ENCODE peak calls at places on chromosome X, in five cellular contexts. One of them, this sample, is unnamed. For H3K27me3, the result is how much of the 10 kb centered on the place peaks cover.

GRCh38 chrX:140467211-140467610 is 37.7 kb downstream of the SOX3 start:
- DNase-seq in cardiac muscle cell: no peak
- DNase-seq in pancreas: no peak
- DNase-seq in hepatocyte: no peak
- DNase-seq in heart left ventricle: no peak
- DNase-seq in this sample: no peak

GRCh38 chrX:120672389-120672788 is 42.5 kb upstream of the C1GALT1C1 start:
- DNase-seq in pancreas: no peak
- DNase-seq in hepatocyte: peak
- DNase-seq in heart left ventricle: peak
- DNase-seq in cardiac muscle cell: peak
- DNase-seq in this sample: no peak

GRCh38 chrX:22247169-22247568 is 25.5 kb upstream of the CBLL2 start:
- DNase-seq in heart left ventricle: no peak
- DNase-seq in pancreas: no peak
- DNase-seq in cardiac muscle cell: no peak
- DNase-seq in hepatocyte: no peak
- DNase-seq in this sample: no peak

GRCh38 chrX:2492536-2493218 is 8.1 kb downstream of the DHRSX start:
- DNase-seq in hepatocyte: no peak
- DNase-seq in cardiac muscle cell: no peak
- DNase-seq in pancreas: peak
- DNase-seq in heart left ventricle: no peak
- DNase-seq in this sample: no peak

GRCh38 chrX:70289168-70289792 is 447 bp downstream of the PDZD11 start:
- DNase-seq in pancreas: no peak
- DNase-seq in cardiac muscle cell: no peak
- DNase-seq in heart left ventricle: no peak
- DNase-seq in hepatocyte: no peak
- DNase-seq in this sample: no peak

GRCh38 chrX:13265549-13266132 is 54.2 kb downstream of the ATXN3L start:
- DNase-seq in cardiac muscle cell: no peak
- DNase-seq in hepatocyte: peak
- DNase-seq in pancreas: no peak
- DNase-seq in heart left ventricle: no peak
- DNase-seq in this sample: no peak

GRCh38 chrX:131907488-131908314 is 115.4 kb upstream of the STK26 start:
- DNase-seq in pancreas: no peak
- DNase-seq in heart left ventricle: no peak
- DNase-seq in hepatocyte: no peak
- DNase-seq in cardiac muscle cell: no peak
- DNase-seq in this sample: peak

GRCh38 chrX:8034058-8034457 is 106.8 kb upstream of the PNPLA4 start:
- DNase-seq in heart left ventricle: no peak
- DNase-seq in hepatocyte: no peak
- DNase-seq in pancreas: no peak
- DNase-seq in cardiac muscle cell: no peak
- DNase-seq in this sample: no peak

GRCh38 chrX:69025802-69026301 is 139.4 kb downstream of the PJA1 start:
- DNase-seq in hepatocyte: no peak
- DNase-seq in cardiac muscle cell: peak
- DNase-seq in heart left ventricle: no peak
- DNase-seq in pancreas: no peak
- DNase-seq in this sample: no peak

GRCh38 chrX:10636337-10636736 is 16.0 kb upstream of the MID1 start:
- DNase-seq in heart left ventricle: peak
- DNase-seq in pancreas: no peak
- DNase-seq in hepatocyte: peak
- DNase-seq in cardiac muscle cell: peak
- DNase-seq in this sample: peak

GRCh38 chrX:9340619-9341304 is 124.1 kb upstream of the TBL1X start:
- DNase-seq in heart left ventricle: peak
- DNase-seq in pancreas: no peak
- DNase-seq in cardiac muscle cell: peak
- DNase-seq in hepatocyte: peak
- DNase-seq in this sample: peak

GRCh38 chrX:69616520-69617203 is 749 bp downstream of the EDA start:
- DNase-seq in pancreas: peak
- DNase-seq in cardiac muscle cell: peak
- DNase-seq in hepatocyte: peak
- DNase-seq in heart left ventricle: peak
- DNase-seq in this sample: peak

GRCh38 chrX:46953137-46953527 is 40.9 kb downstream of the JADE3 start:
- DNase-seq in pancreas: no peak
- DNase-seq in hepatocyte: no peak
- DNase-seq in cardiac muscle cell: peak
- DNase-seq in heart left ventricle: no peak
- DNase-seq in this sample: no peak

GRCh38 chrX:121579016-121579760 is 531.8 kb downstream of the GLUD2 start:
- DNase-seq in hepatocyte: peak
- DNase-seq in pancreas: no peak
- DNase-seq in cardiac muscle cell: peak
- DNase-seq in heart left ventricle: no peak
- DNase-seq in this sample: peak

GRCh38 chrX:43881410-43882293 is 598 bp downstream of the MAOB start:
- DNase-seq in heart left ventricle: peak
- DNase-seq in pancreas: no peak
- DNase-seq in cardiac muscle cell: no peak
- DNase-seq in hepatocyte: peak
- DNase-seq in this sample: no peak

GRCh38 chrX:16807548-16807947 is 21.3 kb downstream of the TXLNG start:
- DNase-seq in cardiac muscle cell: peak
- DNase-seq in hepatocyte: peak
- DNase-seq in pancreas: no peak
- DNase-seq in heart left ventricle: no peak
- DNase-seq in this sample: peak

GRCh38 chrX:120514236-120514635 is 45.1 kb upstream of the LAMP2 start:
- DNase-seq in cardiac muscle cell: peak
- DNase-seq in hepatocyte: peak
- DNase-seq in heart left ventricle: no peak
- DNase-seq in pancreas: no peak
- DNase-seq in this sample: no peak

DNA sequence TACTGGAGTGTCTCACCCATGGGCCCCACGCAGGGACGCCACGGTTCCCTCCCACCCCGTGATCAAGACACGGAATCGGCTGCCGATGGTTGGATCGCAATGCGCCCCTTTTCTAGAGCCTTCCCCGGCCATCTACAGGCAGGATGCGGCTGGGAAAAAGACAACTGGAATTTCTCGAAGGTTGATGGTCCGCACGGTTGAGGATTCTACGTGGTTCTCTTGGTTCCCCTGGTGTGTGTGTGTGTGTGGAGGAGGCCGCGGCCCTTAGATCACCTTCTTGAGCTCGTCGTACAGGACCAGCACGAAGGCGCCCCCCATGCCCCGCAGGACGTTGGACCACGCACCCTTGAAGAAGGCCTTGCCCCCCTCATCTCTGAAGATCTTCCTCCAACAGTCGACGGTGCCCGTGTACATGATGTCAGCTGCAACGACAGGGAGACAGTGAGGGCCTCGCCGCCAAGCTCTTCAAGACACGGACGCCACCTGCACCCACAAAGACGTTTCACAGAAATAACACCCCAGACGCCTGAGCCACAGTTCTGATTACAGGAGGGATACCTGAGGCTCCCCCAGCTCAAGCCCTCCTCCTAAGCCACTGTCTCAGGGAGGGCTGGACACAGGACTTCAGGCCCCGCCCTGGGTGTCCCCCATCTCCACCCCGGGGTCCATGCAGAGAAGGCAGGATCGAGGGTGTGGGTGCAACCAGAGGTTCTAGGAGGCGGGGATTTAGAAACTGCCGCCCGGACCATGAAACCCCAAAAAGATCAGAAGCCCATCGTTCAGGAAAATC is 5.4 kb downstream of the SLC25A6 start:
- DNase-seq in heart left ventricle: no peak
- DNase-seq in cardiac muscle cell: no peak
- DNase-seq in pancreas: no peak
- DNase-seq in hepatocyte: no peak
- DNase-seq in this sample: no peak
- H3K27ac ChIP-seq in heart left ventricle: no peak
- H3K27ac ChIP-seq in cardiac muscle cell: no peak
- H3K27ac ChIP-seq in pancreas: no peak
- H3K27ac ChIP-seq in hepatocyte: no peak
- H3K27ac ChIP-seq in this sample: no peak

DNA sequence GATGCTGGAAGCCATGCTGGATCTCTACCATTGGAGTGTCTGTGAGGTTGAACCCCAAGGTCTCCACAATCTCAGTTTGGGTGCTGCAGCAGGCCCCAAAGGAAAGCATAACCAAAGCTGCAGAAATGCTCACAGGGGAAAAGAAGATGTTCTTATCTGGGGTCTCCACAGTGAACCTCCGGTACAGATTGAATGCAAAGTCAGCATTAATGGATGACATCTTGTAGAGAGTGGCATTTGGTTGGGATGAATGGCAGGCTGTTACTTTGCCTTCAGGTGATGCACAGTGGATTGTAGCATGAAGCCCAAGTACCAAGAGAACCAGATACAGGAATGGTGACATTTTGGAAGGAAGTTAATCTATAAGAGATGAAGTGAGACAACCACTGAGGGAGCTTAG is 1.8 kb downstream of the SERPINA7 start:
- DNase-seq in hepatocyte: no peak
- DNase-seq in heart left ventricle: no peak
- DNase-seq in cardiac muscle cell: no peak
- DNase-seq in pancreas: no peak
- DNase-seq in this sample: no peak
- H3K27me3 ChIP-seq in hepatocyte: under half
- H3K27me3 ChIP-seq in heart left ventricle: under half
- H3K27me3 ChIP-seq in cardiac muscle cell: under half
- H3K27me3 ChIP-seq in pancreas: under half
- H3K27me3 ChIP-seq in this sample: under half

GRCh38 chrX:72304877-72305276 is 837 bp downstream of the CITED1 start:
- DNase-seq in pancreas: no peak
- DNase-seq in cardiac muscle cell: no peak
- DNase-seq in hepatocyte: no peak
- DNase-seq in heart left ventricle: no peak
- DNase-seq in this sample: no peak
- H3K4me3 ChIP-seq in pancreas: no peak
- H3K4me3 ChIP-seq in cardiac muscle cell: peak
- H3K4me3 ChIP-seq in hepatocyte: no peak
- H3K4me3 ChIP-seq in heart left ventricle: peak
- H3K4me3 ChIP-seq in this sample: peak

DNA sequence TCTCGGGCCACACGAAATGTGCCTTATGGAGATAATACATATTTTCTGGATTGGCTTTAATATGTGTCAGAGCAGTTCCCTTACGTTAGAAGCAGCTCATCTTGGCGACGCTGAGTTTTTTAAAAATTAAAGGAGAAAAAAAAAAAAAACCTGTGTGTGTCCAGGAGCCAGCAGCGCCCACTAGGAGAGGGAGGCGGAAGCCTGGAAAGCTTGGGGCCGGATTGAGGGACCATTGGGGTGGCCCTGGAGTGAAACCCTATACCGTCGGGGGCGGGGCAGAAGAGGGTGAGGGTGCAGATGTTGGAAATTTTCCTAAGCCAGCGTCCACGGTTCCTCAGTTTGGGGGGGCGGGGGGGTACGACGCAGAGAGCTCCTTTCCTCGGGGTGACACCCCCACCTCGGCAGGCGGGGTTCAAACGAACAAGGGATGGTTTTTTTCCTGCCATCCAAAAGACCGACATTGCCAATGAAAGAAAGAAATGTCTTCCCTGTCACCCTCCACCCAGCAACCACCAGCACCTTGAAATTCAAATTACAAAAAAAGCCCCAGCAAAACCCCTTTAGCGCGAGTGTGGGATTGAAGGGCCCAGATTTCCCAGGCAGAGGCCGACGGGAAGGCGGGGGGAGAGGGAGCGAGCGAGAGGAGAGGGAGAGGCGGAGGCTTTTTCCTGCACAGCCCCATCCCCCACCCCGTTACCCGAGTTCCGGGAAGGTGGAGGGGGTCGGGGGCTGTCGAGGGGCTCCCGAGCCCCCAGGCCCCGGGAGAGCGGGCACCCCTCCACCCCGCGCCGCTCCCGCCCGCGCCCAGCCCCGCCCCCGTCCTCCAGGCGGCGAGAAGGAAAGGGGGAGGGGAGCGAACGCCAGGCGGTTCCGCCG is 868 bp downstream of the SMARCA1 start:
- DNase-seq in hepatocyte: peak
- DNase-seq in heart left ventricle: peak
- DNase-seq in pancreas: peak
- DNase-seq in cardiac muscle cell: peak
- DNase-seq in this sample: peak
- H3K27ac ChIP-seq in hepatocyte: peak
- H3K27ac ChIP-seq in heart left ventricle: peak
- H3K27ac ChIP-seq in pancreas: peak
- H3K27ac ChIP-seq in cardiac muscle cell: peak
- H3K27ac ChIP-seq in this sample: peak

DNA sequence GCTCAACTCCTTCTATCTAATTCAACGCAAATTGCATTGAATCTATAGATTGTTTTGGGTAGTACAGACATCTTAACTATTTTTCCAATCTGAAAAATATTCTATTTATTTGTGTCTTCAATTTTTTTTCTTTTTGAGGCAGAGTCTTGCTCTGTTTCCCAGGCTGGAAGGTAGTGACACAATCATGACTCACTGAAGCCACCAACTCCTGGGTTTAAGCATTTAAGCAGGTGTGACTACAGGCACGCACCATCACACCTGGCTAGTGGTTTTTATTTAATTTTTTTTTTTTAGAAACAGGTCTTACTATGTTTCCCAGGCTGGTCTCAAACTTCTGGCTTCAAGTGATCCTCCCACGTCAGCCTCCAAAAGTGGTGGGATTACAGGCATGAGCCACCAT is 98.3 kb downstream of the GK start:
- DNase-seq in heart left ventricle: no peak
- DNase-seq in pancreas: no peak
- DNase-seq in cardiac muscle cell: no peak
- DNase-seq in hepatocyte: no peak
- DNase-seq in this sample: no peak
- H3K27me3 ChIP-seq in heart left ventricle: under half
- H3K27me3 ChIP-seq in pancreas: under half
- H3K27me3 ChIP-seq in cardiac muscle cell: under half
- H3K27me3 ChIP-seq in hepatocyte: under half
- H3K27me3 ChIP-seq in this sample: under half

GRCh38 chrX:45186643-45187026 is 14.0 kb downstream of the DIPK2B start:
- DNase-seq in cardiac muscle cell: no peak
- DNase-seq in pancreas: no peak
- DNase-seq in heart left ventricle: no peak
- DNase-seq in hepatocyte: no peak
- DNase-seq in this sample: no peak
- H3K4me3 ChIP-seq in cardiac muscle cell: no peak
- H3K4me3 ChIP-seq in pancreas: no peak
- H3K4me3 ChIP-seq in heart left ventricle: no peak
- H3K4me3 ChIP-seq in hepatocyte: no peak
- H3K4me3 ChIP-seq in this sample: no peak

GRCh38 chrX:101977091-101977490 is 45.3 kb upstream of the ZMAT1 start:
- DNase-seq in cardiac muscle cell: no peak
- DNase-seq in heart left ventricle: no peak
- DNase-seq in hepatocyte: no peak
- DNase-seq in pancreas: no peak
- DNase-seq in this sample: no peak

DNA sequence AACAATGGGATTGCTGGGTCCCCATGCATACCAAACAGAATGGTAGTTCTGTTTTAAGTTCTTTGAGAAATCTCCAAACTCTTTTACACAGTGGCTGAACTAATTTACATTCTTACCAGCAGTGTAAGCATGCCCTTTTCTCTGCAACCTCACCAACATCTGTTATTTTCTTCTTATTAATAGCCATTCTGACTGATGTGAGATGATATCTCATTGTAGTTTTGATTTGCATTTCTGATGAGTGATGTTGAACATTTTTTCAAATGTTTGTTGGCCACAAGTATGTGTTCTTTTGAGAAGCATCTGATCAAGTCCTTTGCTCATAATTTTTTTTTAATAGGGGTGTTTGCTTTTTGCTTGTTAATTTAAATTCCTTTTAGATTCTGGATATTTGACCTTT is 41.2 kb upstream of the ZMAT1 start:
- DNase-seq in pancreas: no peak
- DNase-seq in hepatocyte: no peak
- DNase-seq in cardiac muscle cell: no peak
- DNase-seq in heart left ventricle: no peak
- DNase-seq in this sample: no peak
- H3K27ac ChIP-seq in pancreas: no peak
- H3K27ac ChIP-seq in hepatocyte: no peak
- H3K27ac ChIP-seq in cardiac muscle cell: no peak
- H3K27ac ChIP-seq in heart left ventricle: no peak
- H3K27ac ChIP-seq in this sample: no peak

This sample was measured in SJCRH30.